ENCODE peak calls at places on chromosome 19, in seven cellular contexts. One of them, this sample, is unnamed.

GRCh38 chr19:34171539-34171876 is 796 bp upstream of the LSM14A start:
- DNase-seq in NCI-H748 treated with DMSO at 0.1 percent for 48 hours: no peak
- DNase-seq in lung: no peak
- DNase-seq in CD4-positive, alpha-beta memory T cell: no peak
- DNase-seq in GM19239: no peak
- DNase-seq in activated naive CD4-positive, alpha-beta T cell treated with anti-CD3 and anti-CD28 coated beads, Interleukin-2, amount 10 ng/mL, durations not matched to agents 7 days and 5 days: no peak
- DNase-seq in AG04449: no peak
- DNase-seq in this sample: no peak

GRCh38 chr19:44812142-44812718 is 3.3 kb downstream of the BCAM start:
- DNase-seq in NCI-H748 treated with DMSO at 0.1 percent for 48 hours: no peak
- DNase-seq in lung: no peak
- DNase-seq in CD4-positive, alpha-beta memory T cell: no peak
- DNase-seq in GM19239: no peak
- DNase-seq in activated naive CD4-positive, alpha-beta T cell treated with anti-CD3 and anti-CD28 coated beads, Interleukin-2, amount 10 ng/mL, durations not matched to agents 7 days and 5 days: no peak
- DNase-seq in AG04449: no peak
- DNase-seq in this sample: peak; percentile 30

GRCh38 chr19:42794751-42795150 is 29.3 kb upstream of the PSG8 start:
- DNase-seq in NCI-H748 treated with DMSO at 0.1 percent for 48 hours: no peak
- DNase-seq in lung: no peak
- DNase-seq in CD4-positive, alpha-beta memory T cell: no peak
- DNase-seq in GM19239: no peak
- DNase-seq in activated naive CD4-positive, alpha-beta T cell treated with anti-CD3 and anti-CD28 coated beads, Interleukin-2, amount 10 ng/mL, durations not matched to agents 7 days and 5 days: no peak
- DNase-seq in AG04449: no peak
- DNase-seq in this sample: no peak

GRCh38 chr19:45955905-45956608 is 17.6 kb downstream of the NOVA2 start:
- DNase-seq in NCI-H748 treated with DMSO at 0.1 percent for 48 hours: no peak
- DNase-seq in lung: peak; percentile 46
- DNase-seq in CD4-positive, alpha-beta memory T cell: no peak
- DNase-seq in GM19239: no peak
- DNase-seq in activated naive CD4-positive, alpha-beta T cell treated with anti-CD3 and anti-CD28 coated beads, Interleukin-2, amount 10 ng/mL, durations not matched to agents 7 days and 5 days: no peak
- DNase-seq in AG04449: no peak
- DNase-seq in this sample: no peak

GRCh38 chr19:2567580-2567979 is 91.7 kb downstream of the GADD45B start:
- DNase-seq in NCI-H748 treated with DMSO at 0.1 percent for 48 hours: no peak
- DNase-seq in lung: no peak
- DNase-seq in CD4-positive, alpha-beta memory T cell: no peak
- DNase-seq in GM19239: no peak
- DNase-seq in activated naive CD4-positive, alpha-beta T cell treated with anti-CD3 and anti-CD28 coated beads, Interleukin-2, amount 10 ng/mL, durations not matched to agents 7 days and 5 days: peak; percentile 47
- DNase-seq in AG04449: no peak
- DNase-seq in this sample: no peak

GRCh38 chr19:3369337-3370213 is 3.2 kb downstream of the NFIC start:
- DNase-seq in NCI-H748 treated with DMSO at 0.1 percent for 48 hours: no peak
- DNase-seq in lung: no peak
- DNase-seq in CD4-positive, alpha-beta memory T cell: no peak
- DNase-seq in GM19239: no peak
- DNase-seq in activated naive CD4-positive, alpha-beta T cell treated with anti-CD3 and anti-CD28 coated beads, Interleukin-2, amount 10 ng/mL, durations not matched to agents 7 days and 5 days: no peak
- DNase-seq in AG04449: no peak
- DNase-seq in this sample: no peak

GRCh38 chr19:44684892-44685847 is 13.8 kb upstream of the CEACAM16 start:
- DNase-seq in NCI-H748 treated with DMSO at 0.1 percent for 48 hours: no peak
- DNase-seq in lung: peak; percentile 65
- DNase-seq in CD4-positive, alpha-beta memory T cell: no peak
- DNase-seq in GM19239: no peak
- DNase-seq in activated naive CD4-positive, alpha-beta T cell treated with anti-CD3 and anti-CD28 coated beads, Interleukin-2, amount 10 ng/mL, durations not matched to agents 7 days and 5 days: no peak
- DNase-seq in AG04449: peak; percentile 46
- DNase-seq in this sample: no peak

GRCh38 chr19:16297575-16298178 is 26.9 kb upstream of the KLF2 start:
- DNase-seq in NCI-H748 treated with DMSO at 0.1 percent for 48 hours: no peak
- DNase-seq in lung: no peak
- DNase-seq in CD4-positive, alpha-beta memory T cell: no peak
- DNase-seq in GM19239: no peak
- DNase-seq in activated naive CD4-positive, alpha-beta T cell treated with anti-CD3 and anti-CD28 coated beads, Interleukin-2, amount 10 ng/mL, durations not matched to agents 7 days and 5 days: no peak
- DNase-seq in AG04449: no peak
- DNase-seq in this sample: no peak

GRCh38 chr19:45349430-45349941 is 8.9 kb downstream of the KLC3 start:
- DNase-seq in NCI-H748 treated with DMSO at 0.1 percent for 48 hours: no peak
- DNase-seq in lung: no peak
- DNase-seq in CD4-positive, alpha-beta memory T cell: no peak
- DNase-seq in GM19239: no peak
- DNase-seq in activated naive CD4-positive, alpha-beta T cell treated with anti-CD3 and anti-CD28 coated beads, Interleukin-2, amount 10 ng/mL, durations not matched to agents 7 days and 5 days: no peak
- DNase-seq in AG04449: no peak
- DNase-seq in this sample: no peak

GRCh38 chr19:49020931-49021895 is 2.9 kb downstream of the CGB3 start:
- DNase-seq in NCI-H748 treated with DMSO at 0.1 percent for 48 hours: no peak
- DNase-seq in lung: no peak
- DNase-seq in CD4-positive, alpha-beta memory T cell: no peak
- DNase-seq in GM19239: no peak
- DNase-seq in activated naive CD4-positive, alpha-beta T cell treated with anti-CD3 and anti-CD28 coated beads, Interleukin-2, amount 10 ng/mL, durations not matched to agents 7 days and 5 days: no peak
- DNase-seq in AG04449: no peak
- DNase-seq in this sample: peak; percentile 29

GRCh38 chr19:19170053-19170945 is at the start of gene MEF2B:
- DNase-seq in NCI-H748 treated with DMSO at 0.1 percent for 48 hours: peak; percentile 66
- DNase-seq in lung: peak; percentile 86
- DNase-seq in CD4-positive, alpha-beta memory T cell: peak; percentile 68
- DNase-seq in GM19239: peak; percentile 88
- DNase-seq in activated naive CD4-positive, alpha-beta T cell treated with anti-CD3 and anti-CD28 coated beads, Interleukin-2, amount 10 ng/mL, durations not matched to agents 7 days and 5 days: peak; percentile 91
- DNase-seq in AG04449: no peak
- DNase-seq in this sample: peak; percentile 96

GRCh38 chr19:41977916-41978315 is 16.1 kb downstream of the ATP1A3 start:
- DNase-seq in NCI-H748 treated with DMSO at 0.1 percent for 48 hours: no peak
- DNase-seq in lung: no peak
- DNase-seq in CD4-positive, alpha-beta memory T cell: no peak
- DNase-seq in GM19239: no peak
- DNase-seq in activated naive CD4-positive, alpha-beta T cell treated with anti-CD3 and anti-CD28 coated beads, Interleukin-2, amount 10 ng/mL, durations not matched to agents 7 days and 5 days: no peak
- DNase-seq in AG04449: no peak
- DNase-seq in this sample: no peak

GRCh38 chr19:13597625-13598024 is 91.3 kb upstream of the CACNA1A start:
- DNase-seq in NCI-H748 treated with DMSO at 0.1 percent for 48 hours: peak; percentile 69
- DNase-seq in lung: peak; percentile 51
- DNase-seq in CD4-positive, alpha-beta memory T cell: peak; percentile 44
- DNase-seq in GM19239: peak; percentile 82
- DNase-seq in activated naive CD4-positive, alpha-beta T cell treated with anti-CD3 and anti-CD28 coated beads, Interleukin-2, amount 10 ng/mL, durations not matched to agents 7 days and 5 days: peak; percentile 64
- DNase-seq in AG04449: peak; percentile 17
- DNase-seq in this sample: peak; percentile 63